ENCODE peak calls at places on chromosomes 5 and 9, in nine cellular contexts. One of them, this sample, is unnamed.

GRCh38 chr5:179327026-179327735 is 18.1 kb downstream of the ADAMTS2 start:
- DNase-seq in left ventricle myocardium inferior: peak; percentile 17
- DNase-seq in NB4: peak; percentile 73
- DNase-seq in bronchial epithelial cell: no peak
- DNase-seq in H7: no peak
- DNase-seq in tibial nerve: no peak
- DNase-seq in A549: no peak
- DNase-seq in SK-N-SH: no peak
- DNase-seq in body of pancreas: no peak
- DNase-seq in this sample: peak; percentile 31

GRCh38 chr5:114362197-114362976 is 517 bp downstream of the KCNN2 start:
- DNase-seq in A549: peak; percentile 6
- DNase-seq in tibial nerve: no peak
- DNase-seq in SK-N-SH: peak; percentile 48
- DNase-seq in H7: peak; percentile 78
- DNase-seq in NB4: no peak
- DNase-seq in bronchial epithelial cell: no peak
- DNase-seq in body of pancreas: no peak
- DNase-seq in left ventricle myocardium inferior: peak; percentile 16
- DNase-seq in this sample: peak; percentile 43

GRCh38 chr9:4980046-4980727 is 4.9 kb upstream of the JAK2 start:
- DNase-seq in left ventricle myocardium inferior: no peak
- DNase-seq in bronchial epithelial cell: peak; percentile 80
- DNase-seq in A549: no peak
- DNase-seq in SK-N-SH: no peak
- DNase-seq in tibial nerve: no peak
- DNase-seq in body of pancreas: no peak
- DNase-seq in H7: no peak
- DNase-seq in NB4: no peak
- DNase-seq in this sample: no peak

GRCh38 chr9:137797206-137798120 is 80.1 kb upstream of the CACNA1B start:
- DNase-seq in left ventricle myocardium inferior: no peak
- DNase-seq in bronchial epithelial cell: no peak
- DNase-seq in tibial nerve: no peak
- DNase-seq in H7: no peak
- DNase-seq in body of pancreas: peak; percentile 80
- DNase-seq in NB4: no peak
- DNase-seq in SK-N-SH: no peak
- DNase-seq in A549: no peak
- DNase-seq in this sample: no peak

GRCh38 chr9:95947118-95947517 is 71.6 kb downstream of the ERCC6L2 start:
- DNase-seq in left ventricle myocardium inferior: no peak
- DNase-seq in H7: no peak
- DNase-seq in SK-N-SH: no peak
- DNase-seq in bronchial epithelial cell: no peak
- DNase-seq in tibial nerve: no peak
- DNase-seq in A549: no peak
- DNase-seq in body of pancreas: no peak
- DNase-seq in NB4: no peak
- DNase-seq in this sample: no peak

GRCh38 chr5:173530547-173530946 is 85.9 kb downstream of the BOD1 start:
- DNase-seq in left ventricle myocardium inferior: no peak
- DNase-seq in SK-N-SH: no peak
- DNase-seq in NB4: peak; percentile 52
- DNase-seq in A549: peak; percentile 17
- DNase-seq in bronchial epithelial cell: peak; percentile 3
- DNase-seq in tibial nerve: no peak
- DNase-seq in body of pancreas: no peak
- DNase-seq in H7: peak; percentile 69
- DNase-seq in this sample: no peak

GRCh38 chr9:133932633-133933032 is 59.5 kb downstream of the VAV2 start:
- DNase-seq in body of pancreas: peak; percentile 60
- DNase-seq in left ventricle myocardium inferior: no peak
- DNase-seq in NB4: no peak
- DNase-seq in A549: no peak
- DNase-seq in tibial nerve: no peak
- DNase-seq in bronchial epithelial cell: no peak
- DNase-seq in H7: no peak
- DNase-seq in SK-N-SH: no peak
- DNase-seq in this sample: no peak

GRCh38 chr9:79215819-79216218 is 355.9 kb upstream of the TLE4 start:
- DNase-seq in body of pancreas: no peak
- DNase-seq in SK-N-SH: no peak
- DNase-seq in H7: no peak
- DNase-seq in NB4: no peak
- DNase-seq in left ventricle myocardium inferior: no peak
- DNase-seq in tibial nerve: no peak
- DNase-seq in A549: no peak
- DNase-seq in bronchial epithelial cell: no peak
- DNase-seq in this sample: no peak

DNA sequence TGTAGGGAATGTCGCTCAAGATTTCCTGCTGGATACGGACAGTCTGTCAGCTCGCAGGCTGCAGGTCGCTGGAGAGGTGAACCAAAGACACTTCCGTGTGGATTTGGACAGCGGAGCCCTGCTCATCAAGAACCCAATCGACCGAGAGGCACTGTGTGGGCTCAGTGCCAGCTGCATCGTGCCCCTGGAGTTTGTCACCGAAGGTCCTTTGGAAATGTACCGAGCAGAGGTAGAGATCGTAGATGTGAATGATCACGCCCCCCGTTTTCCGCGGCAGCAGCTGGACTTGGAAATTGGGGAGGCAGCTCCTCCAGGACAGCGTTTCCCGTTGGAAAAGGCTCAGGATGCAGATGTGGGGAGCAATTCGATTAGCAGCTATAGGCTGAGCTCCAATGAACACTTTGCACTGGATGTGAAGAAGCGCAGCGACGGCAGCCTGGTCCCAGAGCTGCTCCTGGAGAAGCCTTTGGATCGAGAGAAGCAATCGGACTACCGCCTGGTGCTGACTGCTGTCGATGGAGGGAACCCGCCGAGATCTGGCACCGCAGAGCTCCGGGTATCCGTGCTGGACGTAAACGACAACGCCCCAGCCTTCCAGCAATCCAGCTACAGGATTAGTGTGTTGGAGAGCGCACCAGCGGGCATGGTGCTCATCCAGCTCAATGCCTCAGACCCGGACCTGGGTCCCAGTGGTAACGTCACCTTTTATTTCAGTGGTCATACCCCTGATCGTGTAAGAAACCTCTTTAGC is 650 bp downstream of the PCDHGC4 start:
- DNase-seq in body of pancreas: no peak
- DNase-seq in SK-N-SH: peak; percentile 57
- DNase-seq in bronchial epithelial cell: no peak
- DNase-seq in NB4: no peak
- DNase-seq in H7: no peak
- DNase-seq in left ventricle myocardium inferior: no peak
- DNase-seq in tibial nerve: no peak
- DNase-seq in A549: no peak
- DNase-seq in this sample: no peak
- H3K4me3 ChIP-seq in body of pancreas: no peak overlapping the region
- H3K4me3 ChIP-seq in SK-N-SH: peak overlapping the region; percentile 42
- H3K4me3 ChIP-seq in bronchial epithelial cell: no peak overlapping the region
- H3K4me3 ChIP-seq in NB4: no peak overlapping the region
- H3K4me3 ChIP-seq in H7: peak overlapping the region; percentile 61
- H3K4me3 ChIP-seq in left ventricle myocardium inferior: peak overlapping the region; percentile 60
- H3K4me3 ChIP-seq in tibial nerve: peak overlapping the region; percentile 36
- H3K4me3 ChIP-seq in A549: no peak overlapping the region
- H3K4me3 ChIP-seq in this sample: peak overlapping the region; percentile 39

GRCh38 chr5:151251621-151252020 is 1.4 kb upstream of the GM2A start:
- DNase-seq in A549: no peak
- DNase-seq in left ventricle myocardium inferior: no peak
- DNase-seq in SK-N-SH: no peak
- DNase-seq in body of pancreas: no peak
- DNase-seq in bronchial epithelial cell: no peak
- DNase-seq in NB4: no peak
- DNase-seq in tibial nerve: no peak
- DNase-seq in H7: no peak
- DNase-seq in this sample: no peak

GRCh38 chr5:151248651-151249050 is 4.3 kb upstream of the GM2A start:
- DNase-seq in A549: no peak
- DNase-seq in NB4: no peak
- DNase-seq in body of pancreas: peak; percentile 61
- DNase-seq in tibial nerve: no peak
- DNase-seq in left ventricle myocardium inferior: no peak
- DNase-seq in SK-N-SH: no peak
- DNase-seq in bronchial epithelial cell: no peak
- DNase-seq in H7: no peak
- DNase-seq in this sample: no peak

GRCh38 chr5:151251001-151251551 is 1.9 kb upstream of the GM2A start:
- DNase-seq in body of pancreas: peak; percentile 54
- DNase-seq in NB4: peak; percentile 18
- DNase-seq in tibial nerve: no peak
- DNase-seq in A549: no peak
- DNase-seq in H7: no peak
- DNase-seq in bronchial epithelial cell: no peak
- DNase-seq in left ventricle myocardium inferior: no peak
- DNase-seq in SK-N-SH: no peak
- DNase-seq in this sample: no peak

GRCh38 chr5:151249280-151249679 is 3.7 kb upstream of the GM2A start:
- DNase-seq in A549: no peak
- DNase-seq in tibial nerve: no peak
- DNase-seq in SK-N-SH: no peak
- DNase-seq in H7: no peak
- DNase-seq in left ventricle myocardium inferior: no peak
- DNase-seq in bronchial epithelial cell: no peak
- DNase-seq in body of pancreas: no peak
- DNase-seq in NB4: no peak
- DNase-seq in this sample: no peak

GRCh38 chr5:151250346-151251000 is 2.5 kb upstream of the GM2A start:
- DNase-seq in bronchial epithelial cell: no peak
- DNase-seq in tibial nerve: no peak
- DNase-seq in SK-N-SH: no peak
- DNase-seq in body of pancreas: peak; percentile 13
- DNase-seq in H7: no peak
- DNase-seq in NB4: no peak
- DNase-seq in left ventricle myocardium inferior: no peak
- DNase-seq in A549: no peak
- DNase-seq in this sample: no peak
- H3K4me3 ChIP-seq in bronchial epithelial cell: no peak overlapping the region
- H3K4me3 ChIP-seq in tibial nerve: no peak overlapping the region
- H3K4me3 ChIP-seq in SK-N-SH: no peak overlapping the region
- H3K4me3 ChIP-seq in body of pancreas: no peak overlapping the region
- H3K4me3 ChIP-seq in H7: no peak overlapping the region
- H3K4me3 ChIP-seq in NB4: no peak overlapping the region
- H3K4me3 ChIP-seq in left ventricle myocardium inferior: no peak overlapping the region
- H3K4me3 ChIP-seq in A549: no peak overlapping the region
- H3K4me3 ChIP-seq in this sample: no peak overlapping the region

GRCh38 chr5:168931638-168932345 is 352.6 kb upstream of the PANK3 start:
- DNase-seq in SK-N-SH: no peak
- DNase-seq in A549: no peak
- DNase-seq in NB4: peak; percentile 95
- DNase-seq in bronchial epithelial cell: peak; percentile 80
- DNase-seq in left ventricle myocardium inferior: no peak
- DNase-seq in body of pancreas: no peak
- DNase-seq in H7: no peak
- DNase-seq in tibial nerve: no peak
- DNase-seq in this sample: no peak
- H3K4me3 ChIP-seq in SK-N-SH: no peak overlapping the region
- H3K4me3 ChIP-seq in A549: no peak overlapping the region
- H3K4me3 ChIP-seq in NB4: no peak overlapping the region
- H3K4me3 ChIP-seq in bronchial epithelial cell: no peak overlapping the region
- H3K4me3 ChIP-seq in left ventricle myocardium inferior: no peak overlapping the region
- H3K4me3 ChIP-seq in body of pancreas: no peak overlapping the region
- H3K4me3 ChIP-seq in H7: no peak overlapping the region
- H3K4me3 ChIP-seq in tibial nerve: no peak overlapping the region
- H3K4me3 ChIP-seq in this sample: no peak overlapping the region

GRCh38 chr5:1004598-1005361 is 3.8 kb upstream of the NKD2 start:
- DNase-seq in A549: peak; percentile 61
- DNase-seq in H7: peak; percentile 91
- DNase-seq in left ventricle myocardium inferior: peak; percentile 88
- DNase-seq in SK-N-SH: peak; percentile 78
- DNase-seq in body of pancreas: peak; percentile 75
- DNase-seq in tibial nerve: peak; percentile 44
- DNase-seq in NB4: peak; percentile 90
- DNase-seq in bronchial epithelial cell: no peak
- DNase-seq in this sample: peak; percentile 82
- H3K4me3 ChIP-seq in A549: peak overlapping the region; percentile 63
- H3K4me3 ChIP-seq in H7: peak overlapping the region; percentile 46
- H3K4me3 ChIP-seq in left ventricle myocardium inferior: peak overlapping the region; percentile 76
- H3K4me3 ChIP-seq in SK-N-SH: peak overlapping the region; percentile 31
- H3K4me3 ChIP-seq in body of pancreas: peak overlapping the region; percentile 11
- H3K4me3 ChIP-seq in tibial nerve: peak overlapping the region; percentile 70
- H3K4me3 ChIP-seq in NB4: no peak overlapping the region
- H3K4me3 ChIP-seq in bronchial epithelial cell: peak overlapping the region; percentile 30
- H3K4me3 ChIP-seq in this sample: peak overlapping the region; percentile 58

GRCh38 chr5:152593388-152593787 is 188.3 kb upstream of the NMUR2 start:
- DNase-seq in NB4: peak; percentile 14
- DNase-seq in bronchial epithelial cell: peak; percentile 4
- DNase-seq in H7: peak; percentile 2
- DNase-seq in SK-N-SH: peak; percentile 0
- DNase-seq in body of pancreas: no peak
- DNase-seq in tibial nerve: no peak
- DNase-seq in A549: no peak
- DNase-seq in left ventricle myocardium inferior: no peak
- DNase-seq in this sample: no peak
- H3K4me3 ChIP-seq in NB4: no peak overlapping the region
- H3K4me3 ChIP-seq in bronchial epithelial cell: no peak overlapping the region
- H3K4me3 ChIP-seq in H7: no peak overlapping the region
- H3K4me3 ChIP-seq in SK-N-SH: no peak overlapping the region
- H3K4me3 ChIP-seq in body of pancreas: no peak overlapping the region
- H3K4me3 ChIP-seq in tibial nerve: no peak overlapping the region
- H3K4me3 ChIP-seq in A549: no peak overlapping the region
- H3K4me3 ChIP-seq in left ventricle myocardium inferior: no peak overlapping the region
- H3K4me3 ChIP-seq in this sample: no peak overlapping the region